ENCODE peak calls at places on chromosomes 3 and 15, in seven cellular contexts. G is AG04450, K is stomach, X is pancreas, A is cardiac muscle cell, J is lower lobe of right lung, M is thoracic aorta. O is an unnamed sample.

GRCh38 chr3:2741520-2741919 is 368.7 kb downstream of the IL5RA start:
- DNase-seq in X (no peak), M (no peak), J (no peak), G (no peak), A (no peak), K (no peak), O (no peak)

GRCh38 chr3:1087066-1087555 is 5.7 kb upstream of the CNTN6 start:
- DNase-seq in M (no peak), X (no peak), J (peak), A (peak), G (no peak), K (no peak), O (peak)

GRCh38 chr3:90091557-90091956 is 984.1 kb downstream of the EPHA3 start:
- DNase-seq in X (no peak), M (no peak), K (no peak), A (peak), J (no peak), G (no peak), O (no peak)

GRCh38 chr3:17759901-17760300 is 17.5 kb upstream of the TBC1D5 start:
- DNase-seq in K (no peak), J (no peak), X (no peak), A (no peak), G (no peak), M (no peak), O (no peak)

GRCh38 chr3:10646531-10647335 is 141.3 kb upstream of the ATP2B2 start:
- DNase-seq in J (no peak), M (no peak), K (no peak), A (no peak), G (no peak), X (no peak), O (no peak)

GRCh38 chr15:69468241-69469121 is 15.9 kb downstream of the RPLP1 start:
- DNase-seq in K (peak), G (peak), M (no peak), X (no peak), J (peak), A (peak), O (peak)

GRCh38 chr3:187002915-187003314 is 72.6 kb downstream of the ST6GAL1 start:
- DNase-seq in G (no peak), X (no peak), M (no peak), A (no peak), J (no peak), K (no peak), O (no peak)

GRCh38 chr15:65033659-65034269 is 4.3 kb upstream of the MTFMT start:
- DNase-seq in M (no peak), X (no peak), J (no peak), A (peak), K (no peak), G (no peak), O (no peak)

GRCh38 chr3:179726075-179726742 is 73.4 kb downstream of the USP13 start:
- DNase-seq in J (no peak), K (no peak), M (no peak), A (no peak), G (no peak), X (no peak), O (no peak)

GRCh38 chr3:108297636-108298035 is 1.3 kb downstream of the HHLA2 start:
- DNase-seq in K (peak), A (no peak), J (no peak), M (no peak), X (peak), G (no peak), O (no peak)

GRCh38 chr3:52315977-52316764 is at the start of gene DNAH1:
- DNase-seq in A (no peak), J (no peak), M (no peak), X (no peak), K (no peak), G (no peak), O (no peak)

GRCh38 chr3:179655236-179655635 is 2.4 kb downstream of the USP13 start:
- DNase-seq in G (no peak), X (no peak), M (no peak), A (no peak), J (no peak), K (no peak), O (no peak)

GRCh38 chr3:12796171-12797123 is at the start of gene CAND2:
- DNase-seq in X (peak), G (no peak), K (peak), M (peak), J (peak), A (peak), O (peak)

GRCh38 chr3:37100411-37100810 is 74.0 kb downstream of the LRRFIP2 start:
- DNase-seq in M (no peak), X (no peak), J (no peak), G (no peak), K (no peak), A (no peak), O (no peak)

GRCh38 chr15:38826880-38827279 is 262.3 kb upstream of the RASGRP1 start:
- DNase-seq in A (no peak), G (no peak), M (no peak), X (no peak), J (no peak), K (no peak), O (no peak)

GRCh38 chr3:148146947-148147346 is 550.8 kb upstream of the AGTR1 start:
- DNase-seq in X (no peak), K (no peak), G (peak), M (no peak), J (no peak), A (peak), O (no peak)

GRCh38 chr3:152197451-152197850 is 71.3 kb upstream of the MBNL1 start:
- DNase-seq in K (no peak), M (no peak), A (no peak), X (no peak), J (no peak), G (no peak), O (no peak)

GRCh38 chr3:143784446-143784845 is 63.8 kb downstream of the SLC9A9 start:
- DNase-seq in X (no peak), J (no peak), A (no peak), K (no peak), G (no peak), M (no peak), O (no peak)

GRCh38 chr15:53974121-53974520 is 4.1 kb upstream of the UNC13C start:
- DNase-seq in J (no peak), X (no peak), A (no peak), K (no peak), G (no peak), M (no peak), O (no peak)

GRCh38 chr3:44509393-44509921 is 32.0 kb upstream of the ZNF445 start:
- DNase-seq in M (no peak), K (no peak), J (no peak), G (no peak), A (peak), X (no peak), O (no peak)

GRCh38 chr3:179473565-179473964 is 22.3 kb upstream of the GNB4 start:
- DNase-seq in X (no peak), K (no peak), A (no peak), J (no peak), G (no peak), M (no peak), O (no peak)

GRCh38 chr3:104080228-104080627 is 1286.5 kb upstream of the ALCAM start:
- DNase-seq in J (no peak), A (no peak), K (no peak), M (no peak), X (no peak), G (no peak), O (no peak)

GRCh38 chr15:98455899-98456298 is 192.4 kb upstream of the IGF1R start:
- DNase-seq in G (no peak), X (no peak), J (no peak), A (no peak), M (no peak), K (no peak), O (no peak)

GRCh38 chr3:16516695-16517481 is 3.4 kb upstream of the RFTN1 start:
- DNase-seq in A (peak), X (no peak), J (no peak), M (no peak), G (peak), K (no peak), O (no peak)
- TF ChIP-seq CTCF in A (peak), X (no peak), J (peak), M (peak), G (peak), K (no peak), O (peak)

GRCh38 chr3:98766924-98767323 is 3.8 kb downstream of the ST3GAL6 start:
- DNase-seq in K (no peak), G (no peak), J (no peak), M (no peak), X (no peak), A (no peak), O (no peak)

GRCh38 chr3:98765721-98766120 is 2.6 kb downstream of the ST3GAL6 start:
- DNase-seq in J (no peak), G (no peak), X (no peak), K (no peak), A (no peak), M (no peak), O (no peak)

GRCh38 chr3:98763076-98763475 is at the start of gene ST3GAL6:
- DNase-seq in A (peak), X (no peak), M (no peak), G (no peak), K (no peak), J (peak), O (peak)

GRCh38 chr3:98763814-98764691 is 913 bp downstream of the ST3GAL6 start:
- DNase-seq in J (peak), G (no peak), X (no peak), M (no peak), K (no peak), A (peak), O (peak)

GRCh38 chr3:98764692-98765002 is 1.5 kb downstream of the ST3GAL6 start:
- DNase-seq in G (no peak), A (no peak), J (no peak), X (no peak), K (no peak), M (no peak), O (no peak)
- H3K27ac ChIP-seq in G (no peak), A (peak), J (peak), X (no peak), K (no peak), M (no peak), O (peak)

GRCh38 chr3:23981955-23982354 is 36.9 kb downstream of the NR1D2 start:
- DNase-seq in A (no peak), K (no peak), X (no peak), G (no peak), M (no peak), J (no peak), O (no peak)

GRCh38 chr3:23984934-23985333 is 39.8 kb downstream of the NR1D2 start:
- DNase-seq in G (no peak), K (no peak), X (no peak), A (no peak), M (no peak), J (no peak), O (no peak)

GRCh38 chr3:23981136-23981535 is 36.0 kb downstream of the NR1D2 start:
- DNase-seq in A (no peak), X (no peak), G (no peak), M (peak), J (no peak), K (no peak), O (no peak)

GRCh38 chr3:23979569-23979968 is 34.5 kb downstream of the NR1D2 start:
- DNase-seq in J (no peak), K (no peak), G (no peak), X (no peak), A (no peak), M (no peak), O (no peak)
- H3K4me3 ChIP-seq in J (no peak), K (no peak), G (no peak), X (no peak), A (no peak), M (peak), O (no peak)

DNA sequence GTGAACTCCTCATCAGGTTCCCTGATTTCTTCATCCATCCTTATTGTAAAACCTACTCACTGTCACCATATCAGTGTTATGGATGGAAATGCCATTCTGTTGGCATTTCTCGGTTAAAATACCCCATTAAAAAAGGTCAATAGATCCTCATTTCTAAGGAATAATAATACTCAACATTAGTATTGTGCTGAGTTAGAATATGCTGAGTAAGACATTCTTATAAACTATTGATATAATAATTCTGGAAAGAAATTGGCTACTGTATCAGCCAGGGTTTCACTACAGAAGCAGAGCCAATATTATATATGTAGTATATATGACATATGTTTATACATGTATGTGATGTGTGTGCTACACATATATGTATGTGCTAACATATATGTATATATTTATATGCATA is 95.4 kb upstream of the KCNH8 start:
- DNase-seq in M (no peak), G (no peak), J (no peak), A (no peak), K (no peak), X (no peak), O (no peak)
- TF ChIP-seq CTCF in M (no peak), G (no peak), J (no peak), A (no peak), K (no peak), X (no peak), O (no peak)

GRCh38 chr15:59999064-59999377 is 5.1 kb upstream of the FOXB1 start:
- DNase-seq in G (no peak), X (no peak), K (no peak), M (no peak), A (no peak), J (no peak), O (no peak)

GRCh38 chr15:59997070-59997701 is 6.9 kb upstream of the FOXB1 start:
- DNase-seq in M (no peak), G (no peak), X (no peak), J (peak), K (no peak), A (no peak), O (no peak)

GRCh38 chr15:60000113-60000823 is 3.8 kb upstream of the FOXB1 start:
- DNase-seq in A (no peak), M (no peak), J (no peak), G (no peak), K (no peak), X (no peak), O (no peak)

GRCh38 chr15:59999558-60000112 is 4.5 kb upstream of the FOXB1 start:
- DNase-seq in A (no peak), G (no peak), X (no peak), J (no peak), M (no peak), K (no peak), O (peak)

GRCh38 chr15:59998256-59999063 is 5.7 kb upstream of the FOXB1 start:
- DNase-seq in X (no peak), G (no peak), J (no peak), K (no peak), M (no peak), A (no peak), O (no peak)
- H3K27ac ChIP-seq in X (no peak), G (no peak), J (no peak), K (no peak), M (no peak), A (no peak), O (no peak)

DNA sequence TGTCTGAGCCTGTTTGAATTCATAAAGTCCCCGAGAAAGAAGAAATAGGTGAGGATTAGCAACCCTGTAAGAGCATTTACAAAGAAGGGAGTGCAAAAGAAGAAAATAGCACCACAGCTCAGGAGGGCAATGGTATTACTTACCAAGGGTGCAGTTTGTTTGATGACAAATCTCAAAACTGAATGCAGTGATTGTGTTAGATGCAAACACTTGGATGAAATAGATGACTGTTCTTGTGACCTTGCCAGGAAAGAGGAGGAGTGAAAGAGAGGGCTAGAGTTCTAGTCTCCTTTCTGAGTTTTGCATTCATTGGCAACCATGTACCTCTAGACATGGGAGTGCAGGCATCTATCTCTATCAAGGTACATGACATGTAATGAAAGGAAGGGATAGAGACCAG is 1030.8 kb upstream of the CFAP20DC start:
- DNase-seq in J (no peak), X (no peak), K (no peak), M (no peak), G (no peak), A (no peak), O (no peak)
- H3K4me3 ChIP-seq in J (no peak), X (no peak), K (no peak), M (no peak), G (no peak), A (no peak), O (no peak)

GRCh38 chr3:41450416-41451231 is 251.3 kb downstream of the CTNNB1 start:
- DNase-seq in M (no peak), G (no peak), A (no peak), K (no peak), X (no peak), J (no peak), O (no peak)
- TF ChIP-seq CTCF in M (no peak), G (no peak), A (no peak), K (no peak), X (no peak), J (no peak), O (no peak)

DNA sequence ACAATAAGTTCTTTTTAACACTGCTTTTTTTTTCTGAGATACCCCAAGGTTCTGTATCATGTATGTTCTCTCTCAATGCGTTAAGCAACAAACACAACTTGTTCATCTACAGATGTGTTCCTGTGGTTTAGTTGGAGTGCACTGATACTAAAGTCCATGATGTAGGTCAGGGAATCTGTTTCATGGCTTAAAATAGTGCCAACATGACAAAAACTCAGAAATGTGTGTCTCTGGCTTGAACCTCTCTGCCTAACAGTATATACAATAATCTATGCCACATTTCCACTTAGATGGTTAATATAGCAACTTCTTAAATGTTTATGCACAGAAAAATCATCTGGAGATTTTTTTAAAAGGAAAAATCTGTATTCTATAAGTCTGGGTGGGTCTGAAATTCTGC is 51.1 kb downstream of the TM4SF18 start:
- DNase-seq in K (no peak), A (no peak), X (no peak), M (no peak), G (no peak), J (no peak), O (no peak)
- H3K27ac ChIP-seq in K (no peak), A (no peak), X (no peak), M (no peak), G (no peak), J (no peak), O (no peak)

GRCh38 chr3:128487813-128488635 is 5.0 kb downstream of the GATA2 start:
- DNase-seq in K (peak), X (peak), G (peak), M (peak), J (peak), A (peak), O (peak)

GRCh38 chr3:128487538-128487812 is 5.5 kb downstream of the GATA2 start:
- DNase-seq in M (no peak), K (no peak), J (no peak), A (no peak), G (no peak), X (no peak), O (no peak)

GRCh38 chr3:128488995-128489859 is 3.8 kb downstream of the GATA2 start:
- DNase-seq in G (no peak), K (no peak), M (no peak), A (peak), X (peak), J (no peak), O (no peak)

GRCh38 chr3:128489860-128490649 is 2.9 kb downstream of the GATA2 start:
- DNase-seq in G (no peak), J (peak), M (no peak), A (peak), X (peak), K (no peak), O (peak)

GRCh38 chr3:128488636-128488994 is 4.4 kb downstream of the GATA2 start:
- DNase-seq in J (no peak), K (no peak), A (peak), G (no peak), M (no peak), X (no peak), O (no peak)
- H3K4me3 ChIP-seq in J (peak), K (peak), A (peak), G (peak), M (peak), X (peak), O (peak)

GRCh38 chr3:59754456-59754855 is 704.6 kb upstream of the CFAP20DC start:
- DNase-seq in X (no peak), M (no peak), J (no peak), G (no peak), A (no peak), K (no peak), O (no peak)
- TF ChIP-seq CTCF in X (no peak), M (no peak), J (no peak), G (no peak), A (no peak), K (no peak), O (no peak)